ENCODE peak calls at places on chromosomes 5 and 9, in six cellular contexts. One of them, this sample, is unnamed.

GRCh38 chr5:155276231-155276630 is 262.7 kb downstream of the KIF4B start:
- DNase-seq in ELF-1: no peak
- DNase-seq in activated CD4-positive, alpha-beta T cell treated with anti-CD3 and anti-CD28 coated beads for 48 hours: no peak
- DNase-seq in endothelial cell: no peak
- DNase-seq in stimulated activated CD4-positive, alpha-beta T cell treated with anti-CD3 and anti-CD28 coated beads, TNF-alpha, amount 100 ng/mL, for 1 hour: no peak
- DNase-seq in NCI-H1930: no peak
- DNase-seq in this sample: no peak

GRCh38 chr9:21762064-21762463 is 40.4 kb upstream of the MTAP start:
- DNase-seq in ELF-1: no peak
- DNase-seq in activated CD4-positive, alpha-beta T cell treated with anti-CD3 and anti-CD28 coated beads for 48 hours: no peak
- DNase-seq in endothelial cell: no peak
- DNase-seq in stimulated activated CD4-positive, alpha-beta T cell treated with anti-CD3 and anti-CD28 coated beads, TNF-alpha, amount 100 ng/mL, for 1 hour: no peak
- DNase-seq in NCI-H1930: no peak
- DNase-seq in this sample: no peak

GRCh38 chr5:133425183-133425582 is 187.2 kb downstream of the FSTL4 start:
- DNase-seq in ELF-1: peak; percentile 47
- DNase-seq in activated CD4-positive, alpha-beta T cell treated with anti-CD3 and anti-CD28 coated beads for 48 hours: no peak
- DNase-seq in endothelial cell: no peak
- DNase-seq in stimulated activated CD4-positive, alpha-beta T cell treated with anti-CD3 and anti-CD28 coated beads, TNF-alpha, amount 100 ng/mL, for 1 hour: no peak
- DNase-seq in NCI-H1930: no peak
- DNase-seq in this sample: no peak

GRCh38 chr9:134326754-134327526 is 685 bp downstream of the RXRA start:
- DNase-seq in ELF-1: peak; percentile 42
- DNase-seq in activated CD4-positive, alpha-beta T cell treated with anti-CD3 and anti-CD28 coated beads for 48 hours: no peak
- DNase-seq in endothelial cell: peak; percentile 39
- DNase-seq in stimulated activated CD4-positive, alpha-beta T cell treated with anti-CD3 and anti-CD28 coated beads, TNF-alpha, amount 100 ng/mL, for 1 hour: no peak
- DNase-seq in NCI-H1930: no peak
- DNase-seq in this sample: peak; percentile 45

GRCh38 chr5:98570661-98571181 is 202.7 kb upstream of the RGMB start:
- DNase-seq in ELF-1: peak; percentile 3
- DNase-seq in activated CD4-positive, alpha-beta T cell treated with anti-CD3 and anti-CD28 coated beads for 48 hours: no peak
- DNase-seq in endothelial cell: no peak
- DNase-seq in stimulated activated CD4-positive, alpha-beta T cell treated with anti-CD3 and anti-CD28 coated beads, TNF-alpha, amount 100 ng/mL, for 1 hour: no peak
- DNase-seq in NCI-H1930: no peak
- DNase-seq in this sample: peak; percentile 87

GRCh38 chr9:105299190-105299854 is 54.9 kb downstream of the SLC44A1 start:
- DNase-seq in ELF-1: peak; percentile 36
- DNase-seq in activated CD4-positive, alpha-beta T cell treated with anti-CD3 and anti-CD28 coated beads for 48 hours: peak; percentile 13
- DNase-seq in endothelial cell: no peak
- DNase-seq in stimulated activated CD4-positive, alpha-beta T cell treated with anti-CD3 and anti-CD28 coated beads, TNF-alpha, amount 100 ng/mL, for 1 hour: no peak
- DNase-seq in NCI-H1930: no peak
- DNase-seq in this sample: peak; percentile 84

GRCh38 chr5:32168460-32169033 is 5.6 kb downstream of the GOLPH3 start:
- DNase-seq in ELF-1: no peak
- DNase-seq in activated CD4-positive, alpha-beta T cell treated with anti-CD3 and anti-CD28 coated beads for 48 hours: no peak
- DNase-seq in endothelial cell: no peak
- DNase-seq in stimulated activated CD4-positive, alpha-beta T cell treated with anti-CD3 and anti-CD28 coated beads, TNF-alpha, amount 100 ng/mL, for 1 hour: no peak
- DNase-seq in NCI-H1930: no peak
- DNase-seq in this sample: no peak

GRCh38 chr5:159286420-159287035 is 23.4 kb downstream of the UBLCP1 start:
- DNase-seq in ELF-1: peak; percentile 6
- DNase-seq in activated CD4-positive, alpha-beta T cell treated with anti-CD3 and anti-CD28 coated beads for 48 hours: no peak
- DNase-seq in endothelial cell: no peak
- DNase-seq in stimulated activated CD4-positive, alpha-beta T cell treated with anti-CD3 and anti-CD28 coated beads, TNF-alpha, amount 100 ng/mL, for 1 hour: no peak
- DNase-seq in NCI-H1930: no peak
- DNase-seq in this sample: peak; percentile 57

GRCh38 chr9:127154003-127154389 is 31.6 kb upstream of the ANGPTL2 start:
- DNase-seq in ELF-1: no peak
- DNase-seq in activated CD4-positive, alpha-beta T cell treated with anti-CD3 and anti-CD28 coated beads for 48 hours: no peak
- DNase-seq in endothelial cell: no peak
- DNase-seq in stimulated activated CD4-positive, alpha-beta T cell treated with anti-CD3 and anti-CD28 coated beads, TNF-alpha, amount 100 ng/mL, for 1 hour: no peak
- DNase-seq in NCI-H1930: no peak
- DNase-seq in this sample: no peak

GRCh38 chr5:43312699-43313034 is 545 bp downstream of the HMGCS1 start:
- DNase-seq in ELF-1: no peak
- DNase-seq in activated CD4-positive, alpha-beta T cell treated with anti-CD3 and anti-CD28 coated beads for 48 hours: no peak
- DNase-seq in endothelial cell: no peak
- DNase-seq in stimulated activated CD4-positive, alpha-beta T cell treated with anti-CD3 and anti-CD28 coated beads, TNF-alpha, amount 100 ng/mL, for 1 hour: no peak
- DNase-seq in NCI-H1930: no peak
- DNase-seq in this sample: no peak

GRCh38 chr9:104890433-104890770 is 37.6 kb downstream of the ABCA1 start:
- DNase-seq in ELF-1: no peak
- DNase-seq in activated CD4-positive, alpha-beta T cell treated with anti-CD3 and anti-CD28 coated beads for 48 hours: no peak
- DNase-seq in endothelial cell: no peak
- DNase-seq in stimulated activated CD4-positive, alpha-beta T cell treated with anti-CD3 and anti-CD28 coated beads, TNF-alpha, amount 100 ng/mL, for 1 hour: no peak
- DNase-seq in NCI-H1930: no peak
- DNase-seq in this sample: no peak

GRCh38 chr9:26955222-26955903 is 849 bp upstream of the IFT74 start:
- DNase-seq in ELF-1: no peak
- DNase-seq in activated CD4-positive, alpha-beta T cell treated with anti-CD3 and anti-CD28 coated beads for 48 hours: no peak
- DNase-seq in endothelial cell: no peak
- DNase-seq in stimulated activated CD4-positive, alpha-beta T cell treated with anti-CD3 and anti-CD28 coated beads, TNF-alpha, amount 100 ng/mL, for 1 hour: no peak
- DNase-seq in NCI-H1930: no peak
- DNase-seq in this sample: peak; percentile 39

GRCh38 chr5:84215521-84215920 is 169.2 kb downstream of the EDIL3 start:
- DNase-seq in ELF-1: no peak
- DNase-seq in activated CD4-positive, alpha-beta T cell treated with anti-CD3 and anti-CD28 coated beads for 48 hours: no peak
- DNase-seq in endothelial cell: no peak
- DNase-seq in stimulated activated CD4-positive, alpha-beta T cell treated with anti-CD3 and anti-CD28 coated beads, TNF-alpha, amount 100 ng/mL, for 1 hour: no peak
- DNase-seq in NCI-H1930: no peak
- DNase-seq in this sample: no peak

GRCh38 chr5:144504929-144505578 is 334.4 kb downstream of the KCTD16 start:
- DNase-seq in ELF-1: peak; percentile 53
- DNase-seq in activated CD4-positive, alpha-beta T cell treated with anti-CD3 and anti-CD28 coated beads for 48 hours: no peak
- DNase-seq in endothelial cell: no peak
- DNase-seq in stimulated activated CD4-positive, alpha-beta T cell treated with anti-CD3 and anti-CD28 coated beads, TNF-alpha, amount 100 ng/mL, for 1 hour: no peak
- DNase-seq in NCI-H1930: no peak
- DNase-seq in this sample: no peak

GRCh38 chr5:172113036-172113435 is 75.0 kb downstream of the STK10 start:
- DNase-seq in ELF-1: no peak
- DNase-seq in activated CD4-positive, alpha-beta T cell treated with anti-CD3 and anti-CD28 coated beads for 48 hours: peak; percentile 81
- DNase-seq in endothelial cell: no peak
- DNase-seq in stimulated activated CD4-positive, alpha-beta T cell treated with anti-CD3 and anti-CD28 coated beads, TNF-alpha, amount 100 ng/mL, for 1 hour: no peak
- DNase-seq in NCI-H1930: no peak
- DNase-seq in this sample: no peak

GRCh38 chr5:146365618-146366017 is 27.0 kb downstream of the POU4F3 start:
- DNase-seq in ELF-1: no peak
- DNase-seq in activated CD4-positive, alpha-beta T cell treated with anti-CD3 and anti-CD28 coated beads for 48 hours: no peak
- DNase-seq in endothelial cell: no peak
- DNase-seq in stimulated activated CD4-positive, alpha-beta T cell treated with anti-CD3 and anti-CD28 coated beads, TNF-alpha, amount 100 ng/mL, for 1 hour: no peak
- DNase-seq in NCI-H1930: no peak
- DNase-seq in this sample: no peak

GRCh38 chr5:61701877-61702602 is 370.0 kb downstream of the ZSWIM6 start:
- DNase-seq in ELF-1: no peak
- DNase-seq in activated CD4-positive, alpha-beta T cell treated with anti-CD3 and anti-CD28 coated beads for 48 hours: no peak
- DNase-seq in endothelial cell: no peak
- DNase-seq in stimulated activated CD4-positive, alpha-beta T cell treated with anti-CD3 and anti-CD28 coated beads, TNF-alpha, amount 100 ng/mL, for 1 hour: no peak
- DNase-seq in NCI-H1930: no peak
- DNase-seq in this sample: peak; percentile 25

GRCh38 chr9:116495725-116496124 is 191.4 kb upstream of the TRIM32 start:
- DNase-seq in ELF-1: no peak
- DNase-seq in activated CD4-positive, alpha-beta T cell treated with anti-CD3 and anti-CD28 coated beads for 48 hours: no peak
- DNase-seq in endothelial cell: no peak
- DNase-seq in stimulated activated CD4-positive, alpha-beta T cell treated with anti-CD3 and anti-CD28 coated beads, TNF-alpha, amount 100 ng/mL, for 1 hour: no peak
- DNase-seq in NCI-H1930: no peak
- DNase-seq in this sample: no peak

GRCh38 chr5:13567819-13568218 is 376.7 kb downstream of the DNAH5 start:
- DNase-seq in ELF-1: no peak
- DNase-seq in activated CD4-positive, alpha-beta T cell treated with anti-CD3 and anti-CD28 coated beads for 48 hours: no peak
- DNase-seq in endothelial cell: no peak
- DNase-seq in stimulated activated CD4-positive, alpha-beta T cell treated with anti-CD3 and anti-CD28 coated beads, TNF-alpha, amount 100 ng/mL, for 1 hour: no peak
- DNase-seq in NCI-H1930: no peak
- DNase-seq in this sample: peak; percentile 94

GRCh38 chr9:88342246-88342645 is 46.0 kb upstream of the SPIN1 start:
- DNase-seq in ELF-1: no peak
- DNase-seq in activated CD4-positive, alpha-beta T cell treated with anti-CD3 and anti-CD28 coated beads for 48 hours: no peak
- DNase-seq in endothelial cell: no peak
- DNase-seq in stimulated activated CD4-positive, alpha-beta T cell treated with anti-CD3 and anti-CD28 coated beads, TNF-alpha, amount 100 ng/mL, for 1 hour: no peak
- DNase-seq in NCI-H1930: no peak
- DNase-seq in this sample: peak; percentile 8

GRCh38 chr5:178160176-178160575 is 6.5 kb upstream of the NHP2 start:
- DNase-seq in ELF-1: no peak
- DNase-seq in activated CD4-positive, alpha-beta T cell treated with anti-CD3 and anti-CD28 coated beads for 48 hours: no peak
- DNase-seq in endothelial cell: no peak
- DNase-seq in stimulated activated CD4-positive, alpha-beta T cell treated with anti-CD3 and anti-CD28 coated beads, TNF-alpha, amount 100 ng/mL, for 1 hour: no peak
- DNase-seq in NCI-H1930: no peak
- DNase-seq in this sample: no peak

GRCh38 chr9:2016411-2017208 is 1.5 kb downstream of the SMARCA2 start:
- DNase-seq in ELF-1: peak; percentile 61
- DNase-seq in activated CD4-positive, alpha-beta T cell treated with anti-CD3 and anti-CD28 coated beads for 48 hours: peak; percentile 69
- DNase-seq in endothelial cell: peak; percentile 50
- DNase-seq in stimulated activated CD4-positive, alpha-beta T cell treated with anti-CD3 and anti-CD28 coated beads, TNF-alpha, amount 100 ng/mL, for 1 hour: peak; percentile 36
- DNase-seq in NCI-H1930: peak; percentile 47
- DNase-seq in this sample: peak; percentile 73

GRCh38 chr5:15719784-15720183 is 219.8 kb downstream of the FBXL7 start:
- DNase-seq in ELF-1: no peak
- DNase-seq in activated CD4-positive, alpha-beta T cell treated with anti-CD3 and anti-CD28 coated beads for 48 hours: no peak
- DNase-seq in endothelial cell: no peak
- DNase-seq in stimulated activated CD4-positive, alpha-beta T cell treated with anti-CD3 and anti-CD28 coated beads, TNF-alpha, amount 100 ng/mL, for 1 hour: no peak
- DNase-seq in NCI-H1930: no peak
- DNase-seq in this sample: no peak

GRCh38 chr5:128905225-128906110 is 59.8 kb upstream of the SLC27A6 start:
- DNase-seq in ELF-1: no peak
- DNase-seq in activated CD4-positive, alpha-beta T cell treated with anti-CD3 and anti-CD28 coated beads for 48 hours: peak; percentile 26
- DNase-seq in endothelial cell: peak; percentile 64
- DNase-seq in stimulated activated CD4-positive, alpha-beta T cell treated with anti-CD3 and anti-CD28 coated beads, TNF-alpha, amount 100 ng/mL, for 1 hour: no peak
- DNase-seq in NCI-H1930: peak; percentile 1
- DNase-seq in this sample: peak; percentile 75

GRCh38 chr5:160628295-160629006 is 206.8 kb downstream of the PTTG1 start:
- DNase-seq in ELF-1: no peak
- DNase-seq in activated CD4-positive, alpha-beta T cell treated with anti-CD3 and anti-CD28 coated beads for 48 hours: no peak
- DNase-seq in endothelial cell: no peak
- DNase-seq in stimulated activated CD4-positive, alpha-beta T cell treated with anti-CD3 and anti-CD28 coated beads, TNF-alpha, amount 100 ng/mL, for 1 hour: no peak
- DNase-seq in NCI-H1930: no peak
- DNase-seq in this sample: no peak

GRCh38 chr9:128007566-128008138 is 26.9 kb upstream of the EEIG1 start:
- DNase-seq in ELF-1: no peak
- DNase-seq in activated CD4-positive, alpha-beta T cell treated with anti-CD3 and anti-CD28 coated beads for 48 hours: peak; percentile 94
- DNase-seq in endothelial cell: peak; percentile 38
- DNase-seq in stimulated activated CD4-positive, alpha-beta T cell treated with anti-CD3 and anti-CD28 coated beads, TNF-alpha, amount 100 ng/mL, for 1 hour: peak; percentile 82
- DNase-seq in NCI-H1930: no peak
- DNase-seq in this sample: peak; percentile 43

GRCh38 chr5:83503662-83504061 is 32.1 kb downstream of the VCAN start:
- DNase-seq in ELF-1: no peak
- DNase-seq in activated CD4-positive, alpha-beta T cell treated with anti-CD3 and anti-CD28 coated beads for 48 hours: no peak
- DNase-seq in endothelial cell: no peak
- DNase-seq in stimulated activated CD4-positive, alpha-beta T cell treated with anti-CD3 and anti-CD28 coated beads, TNF-alpha, amount 100 ng/mL, for 1 hour: no peak
- DNase-seq in NCI-H1930: no peak
- DNase-seq in this sample: no peak

GRCh38 chr9:7735311-7735710 is 64.3 kb downstream of the DMAC1 start:
- DNase-seq in ELF-1: no peak
- DNase-seq in activated CD4-positive, alpha-beta T cell treated with anti-CD3 and anti-CD28 coated beads for 48 hours: no peak
- DNase-seq in endothelial cell: no peak
- DNase-seq in stimulated activated CD4-positive, alpha-beta T cell treated with anti-CD3 and anti-CD28 coated beads, TNF-alpha, amount 100 ng/mL, for 1 hour: no peak
- DNase-seq in NCI-H1930: no peak
- DNase-seq in this sample: no peak

GRCh38 chr5:80238778-80239679 is 16.8 kb downstream of the SERINC5 start:
- DNase-seq in ELF-1: no peak
- DNase-seq in activated CD4-positive, alpha-beta T cell treated with anti-CD3 and anti-CD28 coated beads for 48 hours: no peak
- DNase-seq in endothelial cell: no peak
- DNase-seq in stimulated activated CD4-positive, alpha-beta T cell treated with anti-CD3 and anti-CD28 coated beads, TNF-alpha, amount 100 ng/mL, for 1 hour: no peak
- DNase-seq in NCI-H1930: no peak
- DNase-seq in this sample: peak; percentile 99

GRCh38 chr5:1249366-1250280 is 24.4 kb downstream of the SLC6A18 start:
- DNase-seq in ELF-1: no peak
- DNase-seq in activated CD4-positive, alpha-beta T cell treated with anti-CD3 and anti-CD28 coated beads for 48 hours: no peak
- DNase-seq in endothelial cell: no peak
- DNase-seq in stimulated activated CD4-positive, alpha-beta T cell treated with anti-CD3 and anti-CD28 coated beads, TNF-alpha, amount 100 ng/mL, for 1 hour: no peak
- DNase-seq in NCI-H1930: no peak
- DNase-seq in this sample: no peak

GRCh38 chr9:107337676-107338590 is 54.9 kb downstream of the RAD23B start:
- DNase-seq in ELF-1: no peak
- DNase-seq in activated CD4-positive, alpha-beta T cell treated with anti-CD3 and anti-CD28 coated beads for 48 hours: no peak
- DNase-seq in endothelial cell: no peak
- DNase-seq in stimulated activated CD4-positive, alpha-beta T cell treated with anti-CD3 and anti-CD28 coated beads, TNF-alpha, amount 100 ng/mL, for 1 hour: no peak
- DNase-seq in NCI-H1930: no peak
- DNase-seq in this sample: peak; percentile 83

GRCh38 chr9:13718086-13718485 is 438.6 kb upstream of the MPDZ start:
- DNase-seq in ELF-1: no peak
- DNase-seq in activated CD4-positive, alpha-beta T cell treated with anti-CD3 and anti-CD28 coated beads for 48 hours: no peak
- DNase-seq in endothelial cell: no peak
- DNase-seq in stimulated activated CD4-positive, alpha-beta T cell treated with anti-CD3 and anti-CD28 coated beads, TNF-alpha, amount 100 ng/mL, for 1 hour: no peak
- DNase-seq in NCI-H1930: no peak
- DNase-seq in this sample: peak; percentile 55

GRCh38 chr9:8895498-8896224 is 1096.1 kb upstream of the DMAC1 start:
- DNase-seq in ELF-1: peak; percentile 9
- DNase-seq in activated CD4-positive, alpha-beta T cell treated with anti-CD3 and anti-CD28 coated beads for 48 hours: no peak
- DNase-seq in endothelial cell: peak; percentile 6
- DNase-seq in stimulated activated CD4-positive, alpha-beta T cell treated with anti-CD3 and anti-CD28 coated beads, TNF-alpha, amount 100 ng/mL, for 1 hour: no peak
- DNase-seq in NCI-H1930: no peak
- DNase-seq in this sample: no peak

GRCh38 chr5:125137535-125137934 is 391.1 kb upstream of the ZNF608 start:
- DNase-seq in ELF-1: no peak
- DNase-seq in activated CD4-positive, alpha-beta T cell treated with anti-CD3 and anti-CD28 coated beads for 48 hours: no peak
- DNase-seq in endothelial cell: no peak
- DNase-seq in stimulated activated CD4-positive, alpha-beta T cell treated with anti-CD3 and anti-CD28 coated beads, TNF-alpha, amount 100 ng/mL, for 1 hour: no peak
- DNase-seq in NCI-H1930: no peak
- DNase-seq in this sample: no peak

GRCh38 chr5:133967715-133968056 is 739 bp downstream of the C5orf15 start:
- DNase-seq in ELF-1: no peak
- DNase-seq in activated CD4-positive, alpha-beta T cell treated with anti-CD3 and anti-CD28 coated beads for 48 hours: no peak
- DNase-seq in endothelial cell: peak; percentile 13
- DNase-seq in stimulated activated CD4-positive, alpha-beta T cell treated with anti-CD3 and anti-CD28 coated beads, TNF-alpha, amount 100 ng/mL, for 1 hour: no peak
- DNase-seq in NCI-H1930: no peak
- DNase-seq in this sample: peak; percentile 42

GRCh38 chr5:26662806-26663360 is 375.5 kb downstream of the CDH9 start:
- DNase-seq in ELF-1: no peak
- DNase-seq in activated CD4-positive, alpha-beta T cell treated with anti-CD3 and anti-CD28 coated beads for 48 hours: no peak
- DNase-seq in endothelial cell: no peak
- DNase-seq in stimulated activated CD4-positive, alpha-beta T cell treated with anti-CD3 and anti-CD28 coated beads, TNF-alpha, amount 100 ng/mL, for 1 hour: no peak
- DNase-seq in NCI-H1930: no peak
- DNase-seq in this sample: no peak

GRCh38 chr5:162096448-162096847 is 28.9 kb downstream of the GABRG2 start:
- DNase-seq in ELF-1: no peak
- DNase-seq in activated CD4-positive, alpha-beta T cell treated with anti-CD3 and anti-CD28 coated beads for 48 hours: no peak
- DNase-seq in endothelial cell: no peak
- DNase-seq in stimulated activated CD4-positive, alpha-beta T cell treated with anti-CD3 and anti-CD28 coated beads, TNF-alpha, amount 100 ng/mL, for 1 hour: no peak
- DNase-seq in NCI-H1930: no peak
- DNase-seq in this sample: no peak

GRCh38 chr9:110340306-110340705 is 2.6 kb upstream of the TXNDC8 start:
- DNase-seq in ELF-1: peak; percentile 8
- DNase-seq in activated CD4-positive, alpha-beta T cell treated with anti-CD3 and anti-CD28 coated beads for 48 hours: no peak
- DNase-seq in endothelial cell: peak; percentile 4
- DNase-seq in stimulated activated CD4-positive, alpha-beta T cell treated with anti-CD3 and anti-CD28 coated beads, TNF-alpha, amount 100 ng/mL, for 1 hour: no peak
- DNase-seq in NCI-H1930: no peak
- DNase-seq in this sample: no peak

GRCh38 chr9:124399999-124400940 is 15.0 kb downstream of the PSMB7 start:
- DNase-seq in ELF-1: no peak
- DNase-seq in activated CD4-positive, alpha-beta T cell treated with anti-CD3 and anti-CD28 coated beads for 48 hours: no peak
- DNase-seq in endothelial cell: no peak
- DNase-seq in stimulated activated CD4-positive, alpha-beta T cell treated with anti-CD3 and anti-CD28 coated beads, TNF-alpha, amount 100 ng/mL, for 1 hour: no peak
- DNase-seq in NCI-H1930: no peak
- DNase-seq in this sample: peak; percentile 84

GRCh38 chr5:178182158-178182876 is 4.9 kb downstream of the GMCL2 start:
- DNase-seq in ELF-1: no peak
- DNase-seq in activated CD4-positive, alpha-beta T cell treated with anti-CD3 and anti-CD28 coated beads for 48 hours: no peak
- DNase-seq in endothelial cell: peak; percentile 44
- DNase-seq in stimulated activated CD4-positive, alpha-beta T cell treated with anti-CD3 and anti-CD28 coated beads, TNF-alpha, amount 100 ng/mL, for 1 hour: no peak
- DNase-seq in NCI-H1930: no peak
- DNase-seq in this sample: no peak